ENCODE peak calls at places on chromosomes 16 and 17, in five cellular contexts. Q is stomach, O is heart right ventricle, K is ascending aorta, C is aorta. F is an unnamed sample.

GRCh38 chr17:18318122-18318521 is 3.0 kb downstream of the SMCR8 start:
- DNase-seq in Q (no peak), O (no peak), K (no peak), C (peak), F (no peak)

GRCh38 chr16:86306046-86306644 is 204.2 kb upstream of the FOXF1 start:
- DNase-seq in Q (no peak), O (no peak), K (no peak), C (no peak), F (peak)

GRCh38 chr17:64780096-64781012 is 118.2 kb upstream of the SMURF2 start:
- DNase-seq in Q (peak), O (peak), K (peak), C (peak), F (peak)

GRCh38 chr16:767743-768235 is 7.3 kb downstream of the MSLN start:
- DNase-seq in Q (no peak), O (no peak), K (no peak), C (no peak), F (no peak)

GRCh38 chr16:27240948-27241531 is 27.5 kb downstream of the NSMCE1 start:
- DNase-seq in Q (peak), O (no peak), K (peak), C (no peak), F (no peak)

GRCh38 chr17:70905796-70906195 is 736.5 kb downstream of the KCNJ2 start:
- DNase-seq in Q (no peak), O (peak), K (peak), C (no peak), F (no peak)

GRCh38 chr17:8345052-8345690 is 5.5 kb downstream of the ODF4 start:
- DNase-seq in Q (no peak), O (no peak), K (no peak), C (no peak), F (no peak)

GRCh38 chr16:3256146-3256875 is at the start of gene MEFV:
- DNase-seq in Q (no peak), O (no peak), K (no peak), C (no peak), F (no peak)

GRCh38 chr17:78889525-78889924 is 13.5 kb downstream of the CEP295NL start:
- DNase-seq in Q (no peak), O (no peak), K (no peak), C (no peak), F (no peak)

GRCh38 chr17:9200699-9201359 is 179.5 kb downstream of the NTN1 start:
- DNase-seq in Q (no peak), O (no peak), K (no peak), C (no peak), F (no peak)

GRCh38 chr17:5019475-5019956 is 15.7 kb downstream of the SLC52A1 start:
- DNase-seq in Q (no peak), O (no peak), K (no peak), C (no peak), F (no peak)

GRCh38 chr17:50845260-50846147 is 10.1 kb downstream of the WFIKKN2 start:
- DNase-seq in Q (no peak), O (peak), K (no peak), C (peak), F (no peak)

GRCh38 chr17:49521521-49522185 is 26.6 kb downstream of the NGFR start:
- DNase-seq in Q (no peak), O (no peak), K (peak), C (peak), F (no peak)

GRCh38 chr17:49364119-49364518 is 2.1 kb upstream of the ZNF652 start:
- DNase-seq in Q (no peak), O (no peak), K (peak), C (no peak), F (no peak)

GRCh38 chr17:64133546-64134215 is 3.7 kb upstream of the ERN1 start:
- DNase-seq in Q (no peak), O (no peak), K (no peak), C (no peak), F (no peak)

GRCh38 chr17:74429604-74430384 is 2.1 kb upstream of the GPRC5C start:
- DNase-seq in Q (peak), O (peak), K (no peak), C (no peak), F (no peak)

GRCh38 chr16:69890891-69891282 is 60.2 kb upstream of the CLEC18A start:
- DNase-seq in Q (no peak), O (no peak), K (no peak), C (no peak), F (no peak)

GRCh38 chr16:69927056-69927757 is 23.9 kb upstream of the CLEC18A start:
- DNase-seq in Q (no peak), O (peak), K (peak), C (peak), F (no peak)

GRCh38 chr17:17938388-17939107 is 33.7 kb downstream of the TOM1L2 start:
- DNase-seq in Q (no peak), O (no peak), K (no peak), C (no peak), F (no peak)

GRCh38 chr17:39212200-39212810 is 12.2 kb downstream of the RPL19 start:
- DNase-seq in Q (no peak), O (no peak), K (no peak), C (no peak), F (no peak)

GRCh38 chr16:69709456-69710084 is 16.8 kb downstream of the NQO1 start:
- DNase-seq in Q (no peak), O (no peak), K (no peak), C (no peak), F (no peak)

GRCh38 chr17:21524211-21524591 is 148.0 kb downstream of the KCNJ12 start:
- DNase-seq in Q (no peak), O (no peak), K (no peak), C (no peak), F (no peak)

GRCh38 chr16:69520800-69521602 is 44.8 kb upstream of the NFAT5 start:
- DNase-seq in Q (no peak), O (no peak), K (peak), C (no peak), F (no peak)

GRCh38 chr17:68184141-68184571 is 63.7 kb upstream of the AMZ2 start:
- DNase-seq in Q (no peak), O (no peak), K (no peak), C (no peak), F (no peak)

GRCh38 chr16:31273676-31274075 is 13.9 kb downstream of the ITGAM start:
- DNase-seq in Q (no peak), O (no peak), K (no peak), C (peak), F (no peak)

GRCh38 chr17:7393613-7394451 is 493 bp downstream of the PLSCR3 start:
- DNase-seq in Q (peak), O (no peak), K (no peak), C (peak), F (peak)

GRCh38 chr16:58837950-58838349 is 103.8 kb upstream of the GOT2 start:
- DNase-seq in Q (no peak), O (no peak), K (no peak), C (no peak), F (no peak)

GRCh38 chr16:72788269-72788809 is 259.6 kb downstream of the ZFHX3 start:
- DNase-seq in Q (no peak), O (no peak), K (no peak), C (no peak), F (no peak)

GRCh38 chr17:699350-699749 is 15.3 kb downstream of the VPS53 start:
- DNase-seq in Q (peak), O (no peak), K (no peak), C (no peak), F (no peak)
- H3K4me3 ChIP-seq in Q (no peak), O (no peak), K (no peak), C (no peak), F (no peak)

DNA sequence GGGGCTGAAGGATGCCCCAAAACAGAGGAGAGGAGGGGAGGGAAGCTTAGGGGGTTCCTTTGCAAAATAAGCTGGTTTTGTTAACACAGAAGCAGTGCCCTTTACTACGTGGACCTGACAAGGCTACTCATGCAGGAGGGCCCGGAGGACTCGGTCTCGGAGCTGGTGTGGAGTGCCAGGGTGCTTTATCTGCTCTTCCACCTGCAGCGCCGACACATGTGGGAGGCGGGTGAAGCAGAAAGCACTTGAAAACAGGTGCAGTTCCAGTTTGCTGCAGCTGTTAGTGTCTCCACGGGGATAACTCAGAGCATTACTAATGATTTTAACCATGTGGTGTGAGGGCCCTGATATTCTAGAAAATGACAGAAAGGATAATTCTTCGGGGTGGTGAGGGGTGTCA is 35.0 kb upstream of the MNT start:
- DNase-seq in Q (no peak), O (no peak), K (no peak), C (no peak), F (no peak)
- H3K4me3 ChIP-seq in Q (no peak), O (no peak), K (no peak), C (no peak), F (no peak)

DNA sequence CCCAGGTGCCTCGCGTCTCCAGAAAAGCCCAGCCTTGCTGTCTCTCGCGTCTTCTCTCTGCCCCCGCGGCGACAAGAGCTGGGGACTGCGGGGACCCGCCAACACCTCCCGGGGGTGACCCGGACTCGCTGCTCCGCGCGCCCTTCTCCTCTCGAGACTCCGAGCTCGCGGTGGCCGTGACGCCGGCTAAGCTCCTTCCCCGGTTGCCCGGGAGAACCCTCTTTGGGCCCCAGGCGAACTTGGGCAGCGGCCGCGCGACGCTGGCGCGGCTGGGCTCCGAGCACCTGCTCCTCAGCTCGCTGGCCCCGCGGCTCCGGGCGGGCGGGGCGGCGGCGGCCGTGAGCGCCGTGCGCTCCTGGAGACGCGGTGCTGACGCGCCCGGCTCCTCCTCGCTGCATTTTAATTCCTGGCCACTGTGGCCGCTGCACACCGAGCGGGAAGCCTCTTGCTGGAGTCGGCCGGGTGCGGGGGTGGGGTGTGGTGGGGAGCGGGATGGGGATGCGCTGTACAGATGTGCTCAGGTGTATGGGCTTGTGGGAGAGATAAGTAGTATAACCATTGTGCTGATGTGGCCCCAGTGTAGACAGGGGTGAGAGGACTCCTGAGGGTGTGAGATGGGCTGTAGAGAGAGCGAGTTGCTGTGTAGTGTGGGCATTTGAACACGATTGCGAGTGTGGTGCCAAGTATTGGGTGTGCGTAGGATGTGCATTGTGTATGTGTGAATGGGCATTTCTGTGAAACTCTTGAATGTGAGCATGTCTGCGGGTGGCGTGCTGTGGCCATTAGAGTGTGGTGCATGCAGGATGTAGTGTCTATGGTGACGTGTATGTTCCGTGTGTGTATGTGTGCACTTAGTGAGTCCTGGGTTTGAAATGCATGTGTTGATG is at the start of gene ASIC2:
- DNase-seq in Q (no peak), O (no peak), K (no peak), C (peak), F (peak)
- H3K4me3 ChIP-seq in Q (peak), O (no peak), K (peak), C (peak), F (peak)

GRCh38 chr16:29811170-29811895 is 660 bp upstream of the PRRT2 start:
- DNase-seq in Q (peak), O (peak), K (peak), C (peak), F (peak)

GRCh38 chr16:29814592-29814991 is 1.4 kb upstream of the PAGR1 start:
- DNase-seq in Q (no peak), O (no peak), K (no peak), C (no peak), F (no peak)

GRCh38 chr16:29811896-29812665 is at the start of gene PRRT2:
- DNase-seq in Q (no peak), O (peak), K (peak), C (peak), F (no peak)

GRCh38 chr16:29813644-29814562 is 1.9 kb downstream of the PRRT2 start:
- DNase-seq in Q (no peak), O (peak), K (no peak), C (no peak), F (no peak)

GRCh38 chr16:29812754-29813643 is 1.0 kb downstream of the PRRT2 start:
- DNase-seq in Q (no peak), O (no peak), K (no peak), C (no peak), F (no peak)
- H3K4me3 ChIP-seq in Q (peak), O (no peak), K (peak), C (no peak), F (no peak)

GRCh38 chr17:41417576-41418015 is 6.8 kb downstream of the KRT37 start:
- DNase-seq in Q (no peak), O (no peak), K (no peak), C (no peak), F (no peak)
- H3K4me3 ChIP-seq in Q (no peak), O (no peak), K (no peak), C (no peak), F (no peak)

GRCh38 chr17:30958187-30958586 is 12.7 kb upstream of the RNF135 start:
- DNase-seq in Q (no peak), O (no peak), K (peak), C (peak), F (no peak)
- H3K4me3 ChIP-seq in Q (no peak), O (no peak), K (no peak), C (no peak), F (no peak)

GRCh38 chr16:57484515-57485005 is 1.7 kb downstream of the DOK4 start:
- DNase-seq in Q (no peak), O (no peak), K (no peak), C (no peak), F (no peak)
- H3K4me3 ChIP-seq in Q (no peak), O (no peak), K (peak), C (no peak), F (no peak)

GRCh38 chr16:28607116-28607623 is 2.7 kb downstream of the SULT1A1 start:
- DNase-seq in Q (no peak), O (peak), K (peak), C (peak), F (no peak)

GRCh38 chr16:28606291-28607115 is 3.3 kb downstream of the SULT1A1 start:
- DNase-seq in Q (no peak), O (peak), K (peak), C (peak), F (no peak)

GRCh38 chr16:28609631-28610594 is at the start of gene SULT1A1:
- DNase-seq in Q (peak), O (peak), K (peak), C (peak), F (no peak)

GRCh38 chr16:28616636-28617035 is 6.8 kb upstream of the SULT1A1 start:
- DNase-seq in Q (no peak), O (no peak), K (no peak), C (no peak), F (no peak)

GRCh38 chr16:28610595-28611270 is 889 bp upstream of the SULT1A1 start:
- DNase-seq in Q (peak), O (no peak), K (no peak), C (peak), F (no peak)
- H3K4me3 ChIP-seq in Q (no peak), O (no peak), K (no peak), C (no peak), F (no peak)

GRCh38 chr16:74725641-74726040 is 25.0 kb upstream of the MLKL start:
- DNase-seq in Q (no peak), O (no peak), K (no peak), C (no peak), F (no peak)

GRCh38 chr16:74726056-74726455 is 25.4 kb upstream of the MLKL start:
- DNase-seq in Q (no peak), O (no peak), K (no peak), C (no peak), F (no peak)

GRCh38 chr16:74723224-74723623 is 22.6 kb upstream of the MLKL start:
- DNase-seq in Q (no peak), O (no peak), K (no peak), C (no peak), F (no peak)

GRCh38 chr16:74726736-74727135 is 26.1 kb upstream of the MLKL start:
- DNase-seq in Q (no peak), O (no peak), K (no peak), C (no peak), F (no peak)

GRCh38 chr16:74724820-74725549 is 24.3 kb upstream of the MLKL start:
- DNase-seq in Q (no peak), O (no peak), K (peak), C (peak), F (no peak)
- H3K4me3 ChIP-seq in Q (no peak), O (no peak), K (no peak), C (no peak), F (no peak)

DNA sequence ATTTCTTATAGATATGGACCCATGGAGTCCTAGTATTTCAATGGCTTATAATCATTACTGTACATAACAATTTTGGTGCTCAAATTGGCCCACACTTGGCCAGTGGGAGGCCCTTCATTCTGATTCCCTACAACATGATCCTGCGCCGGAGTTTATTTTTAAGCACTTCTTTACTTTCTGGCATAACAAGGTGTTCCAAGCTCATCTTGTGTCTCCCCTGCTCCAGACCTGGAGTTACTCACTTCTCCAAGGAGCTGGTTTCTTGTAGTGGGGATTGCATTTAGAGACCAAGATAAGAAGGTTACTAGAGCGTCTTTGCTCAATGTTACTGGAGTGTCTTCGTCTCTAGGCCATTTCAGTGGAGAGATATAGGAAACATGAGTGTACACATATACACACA is 87.9 kb downstream of the MSI2 start:
- DNase-seq in Q (no peak), O (no peak), K (no peak), C (no peak), F (no peak)
- H3K4me3 ChIP-seq in Q (no peak), O (no peak), K (no peak), C (no peak), F (no peak)

F was measured in RWPE2.